ENCODE peak calls at places on chromosomes 6 and 20, in ten cellular contexts. R, A, N, E, G, B, Q, I, U and L are unnamed samples.
A peak's percentile ranks its signal among the peaks of the same experiment; 100 is the strongest.

GRCh38 chr6:39407446-39407993 is 85.0 kb upstream of the KCNK16 start:
- DNase-seq in N (no peak), A (no peak), E (no peak), B (no peak), R (no peak), Q (no peak), U (no peak), G (no peak), I (no peak), L (no peak)

GRCh38 chr6:2921520-2922115 is 18.5 kb upstream of the SERPINB9 start:
- DNase-seq in Q (peak; percentile 34), R (no peak), I (no peak), U (no peak), E (no peak), B (no peak), N (no peak), G (no peak), A (no peak), L (no peak)

GRCh38 chr6:10347561-10348327 is 67.1 kb downstream of the TFAP2A start:
- DNase-seq in N (no peak), A (no peak), U (no peak), E (no peak), Q (no peak), I (no peak), B (no peak), R (no peak), G (no peak), L (no peak)

GRCh38 chr6:149153100-149153499 is 164.4 kb upstream of the TAB2 start:
- DNase-seq in U (no peak), B (no peak), N (no peak), E (no peak), I (no peak), G (no peak), Q (no peak), A (no peak), R (no peak), L (no peak)

GRCh38 chr6:30364591-30364990 is 19.6 kb downstream of the RPP21 start:
- DNase-seq in B (no peak), I (no peak), G (no peak), U (no peak), A (no peak), N (no peak), R (no peak), Q (no peak), E (no peak), L (no peak)

GRCh38 chr20:49724637-49725606 is 11.2 kb upstream of the B4GALT5 start:
- DNase-seq in U (no peak), A (no peak), G (peak; percentile 75), R (no peak), E (no peak), I (no peak), Q (no peak), N (no peak), B (no peak), L (no peak)

GRCh38 chr20:54680872-54681297 is 205.5 kb downstream of the DOK5 start:
- DNase-seq in R (no peak), N (no peak), E (no peak), B (no peak), A (peak; percentile 12), I (no peak), Q (no peak), G (peak; percentile 30), U (peak; percentile 48), L (no peak)

GRCh38 chr20:58659841-58660240 is 8.8 kb downstream of the STX16 start:
- DNase-seq in U (no peak), I (no peak), B (no peak), A (no peak), N (no peak), G (no peak), Q (no peak), R (peak; percentile 57), E (no peak), L (no peak)

GRCh38 chr20:21665687-21666446 is 39.6 kb upstream of the PAX1 start:
- DNase-seq in Q (no peak), N (no peak), U (no peak), E (no peak), A (no peak), I (no peak), G (no peak), R (no peak), B (no peak), L (no peak)

GRCh38 chr20:46695888-46696287 is 6.6 kb upstream of the TP53RK start:
- DNase-seq in R (no peak), Q (no peak), N (no peak), I (no peak), B (no peak), U (no peak), E (no peak), A (no peak), G (no peak), L (no peak)

GRCh38 chr6:150409576-150410066 is 40.8 kb downstream of the IYD start:
- DNase-seq in E (no peak), B (no peak), A (no peak), U (peak; percentile 4), R (no peak), G (peak; percentile 73), N (no peak), Q (peak; percentile 10), I (no peak), L (peak; percentile 70)

GRCh38 chr20:35199696-35200095 is 26.8 kb upstream of the MMP24 start:
- DNase-seq in R (no peak), I (no peak), A (no peak), G (no peak), B (no peak), U (no peak), E (no peak), Q (no peak), N (no peak), L (no peak)

GRCh38 chr6:50707652-50708325 is 5.5 kb upstream of the TFAP2D start:
- DNase-seq in A (no peak), N (no peak), I (no peak), U (no peak), B (no peak), E (no peak), R (no peak), G (no peak), Q (peak; percentile 52), L (no peak)

GRCh38 chr20:11216451-11217314 is 542.9 kb upstream of the JAG1 start:
- DNase-seq in B (no peak), R (no peak), U (no peak), G (peak; percentile 34), A (peak; percentile 45), Q (no peak), E (no peak), I (no peak), N (no peak), L (no peak)

GRCh38 chr20:21498646-21499045 is 15.2 kb downstream of the NKX2-2 start:
- DNase-seq in U (no peak), B (no peak), A (no peak), N (no peak), I (no peak), G (no peak), E (no peak), Q (no peak), R (no peak), L (no peak)

GRCh38 chr6:36873612-36874011 is 991 bp downstream of the PPIL1 start:
- DNase-seq in N (no peak), B (no peak), G (no peak), Q (no peak), E (no peak), I (no peak), R (peak; percentile 42), A (no peak), U (no peak), L (no peak)

GRCh38 chr20:301886-302848 is 4.8 kb downstream of the ZCCHC3 start:
- DNase-seq in E (no peak), I (no peak), G (no peak), R (no peak), A (no peak), N (no peak), U (no peak), Q (no peak), B (peak; percentile 17), L (no peak)

GRCh38 chr6:35719830-35720733 is 16.8 kb upstream of the ARMC12 start:
- DNase-seq in G (peak; percentile 72), U (no peak), E (peak; percentile 81), R (no peak), Q (peak; percentile 43), A (no peak), N (no peak), B (peak; percentile 73), I (no peak), L (no peak)

GRCh38 chr20:54219751-54220426 is 12.0 kb downstream of the PFDN4 start:
- DNase-seq in R (no peak), U (peak; percentile 56), N (no peak), E (no peak), G (no peak), I (no peak), A (peak; percentile 6), B (no peak), Q (no peak), L (no peak)